ENCODE peak calls at places on chromosomes 2 and 18, in five cellular contexts. B, L, O, W and Q are unnamed samples.

GRCh38 chr2:170923799-170924198 is 5.3 kb upstream of the GORASP2 start:
- DNase-seq in B (no peak), L (no peak), O (no peak), W (no peak), Q (no peak)

GRCh38 chr2:72770879-72771461 is 54.9 kb downstream of the EXOC6B start:
- DNase-seq in B (peak), L (peak), O (peak), W (peak), Q (peak)

GRCh38 chr2:77778917-77779316 is 256.7 kb upstream of the LRRTM4 start:
- DNase-seq in B (no peak), L (no peak), O (no peak), W (no peak), Q (no peak)

GRCh38 chr2:15427987-15428386 is 133.1 kb downstream of the NBAS start:
- DNase-seq in B (no peak), L (no peak), O (no peak), W (no peak), Q (no peak)

GRCh38 chr18:3722662-3723433 is 272.9 kb downstream of the TGIF1 start:
- DNase-seq in B (no peak), L (no peak), O (peak), W (peak), Q (no peak)

GRCh38 chr2:98935111-98935770 is 784 bp downstream of the CRACDL start:
- DNase-seq in B (peak), L (no peak), O (no peak), W (no peak), Q (no peak)

GRCh38 chr2:95539836-95540235 is 52.0 kb upstream of the TRIM43 start:
- DNase-seq in B (no peak), L (no peak), O (no peak), W (no peak), Q (no peak)

GRCh38 chr2:172208881-172209325 is 106.2 kb upstream of the DLX2 start:
- DNase-seq in B (no peak), L (no peak), O (no peak), W (peak), Q (peak)

GRCh38 chr2:189798312-189799029 is 14.2 kb downstream of the PMS1 start:
- DNase-seq in B (no peak), L (no peak), O (peak), W (peak), Q (peak)

GRCh38 chr2:226754821-226755536 is 44.6 kb downstream of the IRS1 start:
- DNase-seq in B (no peak), L (no peak), O (no peak), W (no peak), Q (peak)

GRCh38 chr2:72028351-72028995 is 119.2 kb downstream of the CYP26B1 start:
- DNase-seq in B (no peak), L (no peak), O (no peak), W (no peak), Q (no peak)

GRCh38 chr2:105400138-105400540 is 1.3 kb upstream of the FHL2 start:
- DNase-seq in B (no peak), L (no peak), O (no peak), W (no peak), Q (no peak)

GRCh38 chr2:10188211-10188610 is 65.7 kb downstream of the RRM2 start:
- DNase-seq in B (peak), L (no peak), O (no peak), W (peak), Q (peak)

GRCh38 chr2:71511776-71512175 is 58.4 kb downstream of the DYSF start:
- DNase-seq in B (no peak), L (no peak), O (no peak), W (no peak), Q (no peak)

GRCh38 chr2:43841949-43842865 is 3.4 kb downstream of the ABCG8 start:
- DNase-seq in B (no peak), L (no peak), O (no peak), W (no peak), Q (no peak)

GRCh38 chr2:63050186-63050915 is at the start of gene OTX1:
- DNase-seq in B (peak), L (peak), O (peak), W (peak), Q (peak)

GRCh38 chr2:42842418-42842817 is 50.0 kb upstream of the HAAO start:
- DNase-seq in B (no peak), L (no peak), O (no peak), W (no peak), Q (no peak)

GRCh38 chr18:3152294-3152693 is 67.5 kb downstream of the MYOM1 start:
- DNase-seq in B (no peak), L (no peak), O (no peak), W (no peak), Q (no peak)

GRCh38 chr2:204027105-204027504 is 90.5 kb downstream of the ICOS start:
- DNase-seq in B (no peak), L (no peak), O (no peak), W (peak), Q (peak)

GRCh38 chr2:239142806-239143205 is 258.0 kb downstream of the HDAC4 start:
- DNase-seq in B (no peak), L (no peak), O (no peak), W (peak), Q (no peak)

GRCh38 chr18:78813898-78814297 is 165.7 kb upstream of the SALL3 start:
- DNase-seq in B (no peak), L (no peak), O (no peak), W (no peak), Q (no peak)

GRCh38 chr2:137693521-137693920 is 270.8 kb upstream of the HNMT start:
- DNase-seq in B (no peak), L (no peak), O (no peak), W (peak), Q (no peak)

GRCh38 chr2:31383471-31384153 is 30.9 kb downstream of the XDH start:
- DNase-seq in B (no peak), L (no peak), O (no peak), W (peak), Q (peak)

GRCh38 chr2:42048318-42049251 is 764 bp downstream of the PKDCC start:
- DNase-seq in B (peak), L (no peak), O (peak), W (peak), Q (peak)